ENCODE peak calls at places on chromosomes 12 and 14, in eight cellular contexts. H is tibial artery, U is GM06990, E is psoas muscle, S is cardiac muscle cell, X is heart left ventricle, D is AG10803, M is heart right ventricle. Z is an unnamed sample.

GRCh38 chr14:21264025-21264801 is 5.0 kb downstream of the HNRNPC start:
- DNase-seq in H (no peak), U (peak), E (no peak), S (peak), X (no peak), D (peak), M (no peak), Z (peak)

GRCh38 chr12:109550310-109550680 is 23.0 kb downstream of the MMAB start:
- DNase-seq in H (no peak), U (no peak), E (no peak), S (no peak), X (no peak), D (no peak), M (no peak), Z (no peak)

GRCh38 chr14:32331227-32331597 is 2.1 kb downstream of the AKAP6 start:
- DNase-seq in H (no peak), U (no peak), E (no peak), S (no peak), X (no peak), D (no peak), M (no peak), Z (no peak)

GRCh38 chr14:46651526-46652144 is at the start of gene RPL10L:
- DNase-seq in H (no peak), U (no peak), E (no peak), S (no peak), X (no peak), D (no peak), M (no peak), Z (no peak)

GRCh38 chr12:39122562-39123204 is 217.3 kb upstream of the CPNE8 start:
- DNase-seq in H (no peak), U (no peak), E (no peak), S (no peak), X (no peak), D (no peak), M (no peak), Z (no peak)

GRCh38 chr12:43730283-43730682 is 28.3 kb downstream of the PUS7L start:
- DNase-seq in H (no peak), U (no peak), E (no peak), S (no peak), X (no peak), D (no peak), M (no peak), Z (no peak)

GRCh38 chr12:5171701-5172100 is 128.0 kb downstream of the KCNA5 start:
- DNase-seq in H (no peak), U (no peak), E (no peak), S (peak), X (peak), D (peak), M (peak), Z (peak)

GRCh38 chr14:54366726-54367707 is 29.8 kb upstream of the CDKN3 start:
- DNase-seq in H (no peak), U (no peak), E (no peak), S (peak), X (no peak), D (peak), M (no peak), Z (peak)

GRCh38 chr12:105485321-105485910 is 154.9 kb downstream of the C12orf75 start:
- DNase-seq in H (no peak), U (no peak), E (peak), S (peak), X (peak), D (peak), M (peak), Z (peak)

GRCh38 chr12:110244829-110245228 is 36.2 kb upstream of the ATP2A2 start:
- DNase-seq in H (no peak), U (no peak), E (no peak), S (no peak), X (peak), D (no peak), M (peak), Z (no peak)

GRCh38 chr12:120125792-120126634 is 9.5 kb upstream of the RAB35 start:
- DNase-seq in H (no peak), U (no peak), E (no peak), S (no peak), X (no peak), D (peak), M (no peak), Z (no peak)

DNA sequence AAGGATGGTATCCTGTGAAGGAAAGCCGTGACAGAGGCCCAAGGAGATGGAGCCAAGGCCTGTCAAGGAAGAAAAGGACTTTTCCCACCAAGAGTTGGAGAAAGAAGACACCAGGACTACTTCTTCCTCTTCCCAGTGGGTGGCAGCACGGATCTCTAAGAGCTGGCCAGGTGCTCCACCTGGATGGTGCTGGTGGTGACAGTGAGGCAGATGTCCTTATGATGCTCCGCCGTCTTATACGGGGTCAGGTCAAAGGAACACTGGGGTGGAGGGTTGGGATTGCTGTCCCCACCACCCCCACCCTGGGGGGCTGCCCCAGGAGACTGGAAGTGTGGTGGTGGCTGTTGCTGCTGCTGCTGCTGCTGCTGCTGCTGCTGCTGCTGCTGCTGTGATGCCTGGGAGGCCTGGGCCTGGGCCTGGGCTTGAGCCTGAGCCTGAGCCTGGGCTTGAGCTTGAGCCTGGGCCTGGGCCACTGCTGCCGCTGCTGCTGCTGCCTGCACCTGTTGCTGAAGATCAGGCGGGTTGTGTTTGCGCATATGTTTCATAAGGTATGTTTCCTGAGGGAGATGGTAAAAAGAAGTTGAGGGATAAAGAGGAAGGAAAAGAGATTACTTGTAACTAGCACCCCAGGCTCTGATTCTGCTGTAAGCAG is 4.8 kb upstream of the ING4 start:
- DNase-seq in H (no peak), U (no peak), E (no peak), S (no peak), X (no peak), D (no peak), M (no peak), Z (no peak)
- TF ChIP-seq CTCF in H (no peak), U (peak), E (no peak), S (no peak), X (no peak), D (no peak), M (no peak), Z (no peak)

DNA sequence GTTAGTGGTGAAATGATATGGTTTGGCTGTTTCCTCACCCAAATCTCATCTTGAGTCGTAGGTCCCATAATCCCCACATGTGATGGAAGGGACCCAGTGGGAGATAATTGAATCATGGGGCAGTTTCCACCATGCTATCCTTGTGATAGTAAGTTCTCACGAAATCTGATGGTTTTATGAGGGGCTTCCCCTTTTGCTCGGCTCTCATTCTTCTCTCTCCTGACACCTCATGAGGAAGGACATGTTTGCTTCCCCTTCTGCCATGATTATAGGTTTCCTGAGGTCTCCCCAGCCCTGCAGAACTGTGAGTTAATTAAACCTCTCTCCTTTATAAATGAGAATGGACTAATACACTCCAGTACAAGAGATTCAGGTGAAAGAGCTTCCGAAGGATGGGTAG is 18.0 kb downstream of the GALNT6 start:
- DNase-seq in H (no peak), U (no peak), E (no peak), S (no peak), X (no peak), D (no peak), M (no peak), Z (no peak)
- H3K4me3 ChIP-seq in H (no peak), U (no peak), E (no peak), S (no peak), X (no peak), D (no peak), M (no peak), Z (no peak)

GRCh38 chr12:41684997-41685396 is 459.7 kb downstream of the GXYLT1 start:
- DNase-seq in H (no peak), U (no peak), E (no peak), S (no peak), X (no peak), D (peak), M (no peak), Z (no peak)
- TF ChIP-seq CTCF in H (peak), U (no peak), E (no peak), S (no peak), X (no peak), D (peak), M (no peak), Z (no peak)

GRCh38 chr12:29726321-29726692 is 57.4 kb downstream of the TMTC1 start:
- DNase-seq in H (no peak), U (no peak), E (no peak), S (peak), X (no peak), D (no peak), M (peak), Z (peak)
- H3K4me3 ChIP-seq in H (no peak), U (no peak), E (peak), S (no peak), X (no peak), D (no peak), M (no peak), Z (no peak)

Z was measured in cardiac fibroblast.